ENCODE peak calls at places on chromosomes 2 and 18, in ten cellular contexts. One of them, this sample, is unnamed.

GRCh38 chr2:240395448-240395847 is 40.0 kb upstream of the GPC1 start:
- DNase-seq in heart left ventricle: peak; percentile 8
- DNase-seq in upper lobe of left lung: no peak
- DNase-seq in HFF-Myc: no peak
- DNase-seq in lower lobe of right lung: no peak
- DNase-seq in HCT116: no peak
- DNase-seq in epithelial cell of proximal tubule: no peak
- DNase-seq in coronary artery: peak; percentile 54
- DNase-seq in GM23338: no peak
- DNase-seq in epithelial cell of esophagus: no peak
- DNase-seq in this sample: no peak

GRCh38 chr2:51065276-51065675 is 33.3 kb upstream of the NRXN1 start:
- DNase-seq in heart left ventricle: no peak
- DNase-seq in GM23338: no peak
- DNase-seq in lower lobe of right lung: no peak
- DNase-seq in HFF-Myc: no peak
- DNase-seq in epithelial cell of esophagus: no peak
- DNase-seq in epithelial cell of proximal tubule: no peak
- DNase-seq in HCT116: no peak
- DNase-seq in upper lobe of left lung: no peak
- DNase-seq in coronary artery: no peak
- DNase-seq in this sample: no peak

GRCh38 chr2:120231974-120232635 is 8.9 kb upstream of the TMEM185B start:
- DNase-seq in epithelial cell of proximal tubule: no peak
- DNase-seq in lower lobe of right lung: no peak
- DNase-seq in heart left ventricle: no peak
- DNase-seq in upper lobe of left lung: peak; percentile 61
- DNase-seq in GM23338: no peak
- DNase-seq in HFF-Myc: no peak
- DNase-seq in coronary artery: peak; percentile 47
- DNase-seq in HCT116: no peak
- DNase-seq in epithelial cell of esophagus: peak; percentile 45
- DNase-seq in this sample: no peak

GRCh38 chr18:78293516-78293915 is 686.1 kb upstream of the SALL3 start:
- DNase-seq in heart left ventricle: no peak
- DNase-seq in upper lobe of left lung: no peak
- DNase-seq in coronary artery: no peak
- DNase-seq in GM23338: no peak
- DNase-seq in epithelial cell of esophagus: no peak
- DNase-seq in epithelial cell of proximal tubule: no peak
- DNase-seq in lower lobe of right lung: no peak
- DNase-seq in HFF-Myc: no peak
- DNase-seq in HCT116: no peak
- DNase-seq in this sample: no peak

GRCh38 chr2:48946444-48947048 is 191.0 kb upstream of the LHCGR start:
- DNase-seq in HCT116: peak; percentile 23
- DNase-seq in HFF-Myc: peak; percentile 4
- DNase-seq in coronary artery: no peak
- DNase-seq in epithelial cell of esophagus: peak; percentile 60
- DNase-seq in upper lobe of left lung: peak; percentile 54
- DNase-seq in GM23338: peak; percentile 75
- DNase-seq in lower lobe of right lung: no peak
- DNase-seq in heart left ventricle: peak; percentile 33
- DNase-seq in epithelial cell of proximal tubule: peak; percentile 15
- DNase-seq in this sample: no peak

GRCh38 chr18:71212222-71212621 is 923.4 kb downstream of the SOCS6 start:
- DNase-seq in coronary artery: no peak
- DNase-seq in GM23338: no peak
- DNase-seq in epithelial cell of esophagus: no peak
- DNase-seq in HFF-Myc: no peak
- DNase-seq in epithelial cell of proximal tubule: no peak
- DNase-seq in heart left ventricle: no peak
- DNase-seq in lower lobe of right lung: no peak
- DNase-seq in HCT116: no peak
- DNase-seq in upper lobe of left lung: no peak
- DNase-seq in this sample: no peak

GRCh38 chr2:9398881-9399805 is 24.2 kb downstream of the ITGB1BP1 start:
- DNase-seq in coronary artery: no peak
- DNase-seq in lower lobe of right lung: no peak
- DNase-seq in heart left ventricle: peak; percentile 46
- DNase-seq in HCT116: no peak
- DNase-seq in epithelial cell of proximal tubule: no peak
- DNase-seq in GM23338: no peak
- DNase-seq in HFF-Myc: no peak
- DNase-seq in upper lobe of left lung: no peak
- DNase-seq in epithelial cell of esophagus: no peak
- DNase-seq in this sample: peak; percentile 66

GRCh38 chr18:75775121-75775520 is 347.6 kb upstream of the SMIM21 start:
- DNase-seq in heart left ventricle: no peak
- DNase-seq in HCT116: no peak
- DNase-seq in upper lobe of left lung: no peak
- DNase-seq in coronary artery: no peak
- DNase-seq in lower lobe of right lung: no peak
- DNase-seq in HFF-Myc: no peak
- DNase-seq in epithelial cell of esophagus: no peak
- DNase-seq in GM23338: no peak
- DNase-seq in epithelial cell of proximal tubule: no peak
- DNase-seq in this sample: no peak

GRCh38 chr2:63856302-63856600 is 14.6 kb downstream of the UGP2 start:
- DNase-seq in GM23338: no peak
- DNase-seq in coronary artery: no peak
- DNase-seq in lower lobe of right lung: no peak
- DNase-seq in heart left ventricle: no peak
- DNase-seq in epithelial cell of proximal tubule: no peak
- DNase-seq in upper lobe of left lung: no peak
- DNase-seq in HCT116: no peak
- DNase-seq in HFF-Myc: no peak
- DNase-seq in epithelial cell of esophagus: no peak
- DNase-seq in this sample: no peak

GRCh38 chr18:53990485-53990884 is 234.0 kb downstream of the MBD2 start:
- DNase-seq in epithelial cell of proximal tubule: no peak
- DNase-seq in GM23338: no peak
- DNase-seq in lower lobe of right lung: no peak
- DNase-seq in upper lobe of left lung: no peak
- DNase-seq in epithelial cell of esophagus: no peak
- DNase-seq in HCT116: no peak
- DNase-seq in HFF-Myc: no peak
- DNase-seq in coronary artery: no peak
- DNase-seq in heart left ventricle: no peak
- DNase-seq in this sample: no peak

GRCh38 chr18:44039826-44040225 is 640.9 kb upstream of the SETBP1 start:
- DNase-seq in HFF-Myc: no peak
- DNase-seq in heart left ventricle: no peak
- DNase-seq in lower lobe of right lung: no peak
- DNase-seq in epithelial cell of proximal tubule: no peak
- DNase-seq in upper lobe of left lung: no peak
- DNase-seq in GM23338: no peak
- DNase-seq in epithelial cell of esophagus: peak; percentile 7
- DNase-seq in HCT116: no peak
- DNase-seq in coronary artery: no peak
- DNase-seq in this sample: no peak

GRCh38 chr2:29066989-29067605 is 7.2 kb downstream of the PCARE start:
- DNase-seq in epithelial cell of esophagus: peak; percentile 97
- DNase-seq in HFF-Myc: no peak
- DNase-seq in epithelial cell of proximal tubule: no peak
- DNase-seq in HCT116: no peak
- DNase-seq in upper lobe of left lung: peak; percentile 59
- DNase-seq in GM23338: no peak
- DNase-seq in lower lobe of right lung: peak; percentile 74
- DNase-seq in heart left ventricle: no peak
- DNase-seq in coronary artery: no peak
- DNase-seq in this sample: no peak

GRCh38 chr18:68397241-68398035 is 317.5 kb downstream of the TMX3 start:
- DNase-seq in heart left ventricle: no peak
- DNase-seq in epithelial cell of proximal tubule: no peak
- DNase-seq in lower lobe of right lung: no peak
- DNase-seq in GM23338: no peak
- DNase-seq in HCT116: no peak
- DNase-seq in coronary artery: no peak
- DNase-seq in epithelial cell of esophagus: peak; percentile 78
- DNase-seq in HFF-Myc: no peak
- DNase-seq in upper lobe of left lung: no peak
- DNase-seq in this sample: no peak

GRCh38 chr2:37915773-37916172 is 9.3 kb upstream of the RMDN2 start:
- DNase-seq in coronary artery: no peak
- DNase-seq in GM23338: no peak
- DNase-seq in HFF-Myc: no peak
- DNase-seq in epithelial cell of esophagus: no peak
- DNase-seq in HCT116: no peak
- DNase-seq in lower lobe of right lung: no peak
- DNase-seq in upper lobe of left lung: no peak
- DNase-seq in epithelial cell of proximal tubule: no peak
- DNase-seq in heart left ventricle: no peak
- DNase-seq in this sample: no peak

GRCh38 chr2:192469612-192470011 is 274.9 kb upstream of the TMEFF2 start:
- DNase-seq in heart left ventricle: no peak
- DNase-seq in GM23338: no peak
- DNase-seq in epithelial cell of proximal tubule: no peak
- DNase-seq in lower lobe of right lung: no peak
- DNase-seq in HCT116: no peak
- DNase-seq in upper lobe of left lung: no peak
- DNase-seq in coronary artery: no peak
- DNase-seq in epithelial cell of esophagus: no peak
- DNase-seq in HFF-Myc: no peak
- DNase-seq in this sample: no peak

GRCh38 chr2:156653670-156654069 is 217.5 kb downstream of the GPD2 start:
- DNase-seq in coronary artery: no peak
- DNase-seq in lower lobe of right lung: no peak
- DNase-seq in upper lobe of left lung: no peak
- DNase-seq in HFF-Myc: no peak
- DNase-seq in epithelial cell of esophagus: peak; percentile 69
- DNase-seq in epithelial cell of proximal tubule: no peak
- DNase-seq in GM23338: no peak
- DNase-seq in HCT116: no peak
- DNase-seq in heart left ventricle: no peak
- DNase-seq in this sample: no peak

GRCh38 chr2:199462167-199462976 is 4.6 kb upstream of the SATB2 start:
- DNase-seq in coronary artery: no peak
- DNase-seq in upper lobe of left lung: no peak
- DNase-seq in lower lobe of right lung: no peak
- DNase-seq in HFF-Myc: no peak
- DNase-seq in GM23338: peak; percentile 66
- DNase-seq in heart left ventricle: no peak
- DNase-seq in epithelial cell of esophagus: no peak
- DNase-seq in epithelial cell of proximal tubule: no peak
- DNase-seq in HCT116: no peak
- DNase-seq in this sample: no peak

GRCh38 chr2:227817940-227818568 is 4.4 kb downstream of the CCL20 start:
- DNase-seq in HFF-Myc: peak; percentile 97
- DNase-seq in HCT116: peak; percentile 99
- DNase-seq in GM23338: peak; percentile 27
- DNase-seq in heart left ventricle: peak; percentile 37
- DNase-seq in epithelial cell of proximal tubule: peak; percentile 100
- DNase-seq in epithelial cell of esophagus: peak; percentile 100
- DNase-seq in upper lobe of left lung: peak; percentile 97
- DNase-seq in coronary artery: peak; percentile 98
- DNase-seq in lower lobe of right lung: peak; percentile 92
- DNase-seq in this sample: peak; percentile 98

GRCh38 chr2:236642584-236643291 is 73.1 kb downstream of the ACKR3 start:
- DNase-seq in upper lobe of left lung: peak; percentile 68
- DNase-seq in lower lobe of right lung: peak; percentile 62
- DNase-seq in coronary artery: peak; percentile 99
- DNase-seq in epithelial cell of proximal tubule: peak; percentile 74
- DNase-seq in epithelial cell of esophagus: peak; percentile 97
- DNase-seq in heart left ventricle: peak; percentile 82
- DNase-seq in HFF-Myc: peak; percentile 80
- DNase-seq in GM23338: peak; percentile 54
- DNase-seq in HCT116: no peak
- DNase-seq in this sample: peak; percentile 99
- H3K4me3 ChIP-seq in upper lobe of left lung: no peak overlapping the region
- H3K4me3 ChIP-seq in lower lobe of right lung: no peak overlapping the region
- H3K4me3 ChIP-seq in coronary artery: peak overlapping the region; percentile 49
- H3K4me3 ChIP-seq in epithelial cell of proximal tubule: no peak overlapping the region
- H3K4me3 ChIP-seq in epithelial cell of esophagus: no peak overlapping the region
- H3K4me3 ChIP-seq in heart left ventricle: no peak overlapping the region
- H3K4me3 ChIP-seq in HFF-Myc: no peak overlapping the region
- H3K4me3 ChIP-seq in GM23338: no peak overlapping the region
- H3K4me3 ChIP-seq in HCT116: no peak overlapping the region
- H3K4me3 ChIP-seq in this sample: peak overlapping the region; percentile 34

GRCh38 chr18:60295776-60296175 is 76.8 kb downstream of the MC4R start:
- DNase-seq in coronary artery: no peak
- DNase-seq in HFF-Myc: no peak
- DNase-seq in epithelial cell of esophagus: no peak
- DNase-seq in epithelial cell of proximal tubule: peak; percentile 82
- DNase-seq in HCT116: no peak
- DNase-seq in heart left ventricle: no peak
- DNase-seq in upper lobe of left lung: peak; percentile 24
- DNase-seq in GM23338: no peak
- DNase-seq in lower lobe of right lung: no peak
- DNase-seq in this sample: no peak

GRCh38 chr18:60292186-60292585 is 80.4 kb downstream of the MC4R start:
- DNase-seq in epithelial cell of proximal tubule: no peak
- DNase-seq in HFF-Myc: no peak
- DNase-seq in HCT116: no peak
- DNase-seq in epithelial cell of esophagus: no peak
- DNase-seq in lower lobe of right lung: no peak
- DNase-seq in coronary artery: no peak
- DNase-seq in GM23338: no peak
- DNase-seq in heart left ventricle: no peak
- DNase-seq in upper lobe of left lung: no peak
- DNase-seq in this sample: no peak
- TF ChIP-seq CTCF in epithelial cell of proximal tubule: no peak
- TF ChIP-seq CTCF in HFF-Myc: no peak
- TF ChIP-seq CTCF in HCT116: no peak
- TF ChIP-seq CTCF in epithelial cell of esophagus: no peak
- TF ChIP-seq CTCF in lower lobe of right lung: no peak
- TF ChIP-seq CTCF in coronary artery: no peak
- TF ChIP-seq CTCF in GM23338: no peak
- TF ChIP-seq CTCF in heart left ventricle: no peak
- TF ChIP-seq CTCF in upper lobe of left lung: no peak
- TF ChIP-seq CTCF in this sample: no peak

GRCh38 chr2:110871637-110872036 is 139.3 kb downstream of the ACOXL start:
- DNase-seq in HFF-Myc: no peak
- DNase-seq in GM23338: no peak
- DNase-seq in epithelial cell of esophagus: no peak
- DNase-seq in lower lobe of right lung: no peak
- DNase-seq in coronary artery: no peak
- DNase-seq in heart left ventricle: no peak
- DNase-seq in epithelial cell of proximal tubule: no peak
- DNase-seq in upper lobe of left lung: no peak
- DNase-seq in HCT116: no peak
- DNase-seq in this sample: no peak
- H3K4me3 ChIP-seq in HFF-Myc: no peak overlapping the region
- H3K4me3 ChIP-seq in GM23338: no peak overlapping the region
- H3K4me3 ChIP-seq in epithelial cell of esophagus: no peak overlapping the region
- H3K4me3 ChIP-seq in lower lobe of right lung: no peak overlapping the region
- H3K4me3 ChIP-seq in coronary artery: no peak overlapping the region
- H3K4me3 ChIP-seq in heart left ventricle: no peak overlapping the region
- H3K4me3 ChIP-seq in epithelial cell of proximal tubule: no peak overlapping the region
- H3K4me3 ChIP-seq in upper lobe of left lung: no peak overlapping the region
- H3K4me3 ChIP-seq in HCT116: no peak overlapping the region
- H3K4me3 ChIP-seq in this sample: no peak overlapping the region

DNA sequence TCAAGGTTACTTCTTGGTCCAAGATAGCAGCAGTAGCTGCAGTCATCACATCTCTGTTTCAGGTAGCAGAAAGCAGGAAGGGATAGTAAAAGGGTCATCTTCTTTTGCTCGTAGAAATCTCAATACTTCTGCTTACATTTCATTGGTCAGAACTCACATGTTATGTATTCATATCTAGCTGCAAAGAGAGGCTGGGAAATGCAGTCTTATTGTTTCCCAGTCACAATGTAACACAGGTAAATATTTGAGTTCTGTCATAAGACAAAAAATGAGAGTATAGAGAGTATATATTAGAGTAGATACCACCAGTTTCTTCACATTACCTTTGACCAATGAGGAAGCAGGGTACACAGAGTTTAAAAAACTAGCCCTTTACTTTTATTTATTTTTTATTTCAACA is 132.4 kb upstream of the ITGA6 start:
- DNase-seq in HFF-Myc: no peak
- DNase-seq in lower lobe of right lung: no peak
- DNase-seq in heart left ventricle: no peak
- DNase-seq in coronary artery: no peak
- DNase-seq in epithelial cell of proximal tubule: no peak
- DNase-seq in GM23338: no peak
- DNase-seq in HCT116: no peak
- DNase-seq in upper lobe of left lung: no peak
- DNase-seq in epithelial cell of esophagus: no peak
- DNase-seq in this sample: no peak
- TF ChIP-seq CTCF in HFF-Myc: no peak
- TF ChIP-seq CTCF in lower lobe of right lung: no peak
- TF ChIP-seq CTCF in heart left ventricle: no peak
- TF ChIP-seq CTCF in coronary artery: no peak
- TF ChIP-seq CTCF in epithelial cell of proximal tubule: no peak
- TF ChIP-seq CTCF in GM23338: no peak
- TF ChIP-seq CTCF in HCT116: no peak
- TF ChIP-seq CTCF in upper lobe of left lung: no peak
- TF ChIP-seq CTCF in epithelial cell of esophagus: no peak
- TF ChIP-seq CTCF in this sample: no peak